ENCODE peak calls at places on chromosome 7, in five cellular contexts. L is vagina, U is left lung, A is pancreas, F is NCI-H1436 treated with DMSO at 0.1 percent for 48 hours. G is an unnamed sample.

GRCh38 chr7:81066797-81067196 is 147.9 kb upstream of the SEMA3C start:
- DNase-seq in L (no peak), U (no peak), A (no peak), F (no peak), G (no peak)

GRCh38 chr7:738723-739454 is 11.8 kb upstream of the PRKAR1B start:
- DNase-seq in L (no peak), U (peak; percentile 72), A (no peak), F (no peak), G (no peak)

GRCh38 chr7:118312051-118312450 is 87.5 kb downstream of the ANKRD7 start:
- DNase-seq in L (no peak), U (no peak), A (no peak), F (no peak), G (no peak)

GRCh38 chr7:135486258-135486657 is 23.6 kb downstream of the CNOT4 start:
- DNase-seq in L (no peak), U (no peak), A (no peak), F (no peak), G (no peak)

GRCh38 chr7:128030999-128031681 is at the start of gene LRRC4:
- DNase-seq in L (no peak), U (peak; percentile 90), A (no peak), F (no peak), G (no peak)

GRCh38 chr7:81618400-81619014 is 151.3 kb downstream of the HGF start:
- DNase-seq in L (no peak), U (no peak), A (no peak), F (no peak), G (no peak)

GRCh38 chr7:129853661-129854268 is 99.0 kb downstream of the UBE2H start:
- DNase-seq in L (no peak), U (no peak), A (no peak), F (no peak), G (no peak)

GRCh38 chr7:143073556-143073955 is 21.4 kb downstream of the OR6V1 start:
- DNase-seq in L (no peak), U (no peak), A (no peak), F (no peak), G (no peak)

GRCh38 chr7:84701524-84702306 is 485.1 kb downstream of the SEMA3D start:
- DNase-seq in L (no peak), U (no peak), A (no peak), F (no peak), G (no peak)

GRCh38 chr7:37408241-37408884 is 40.3 kb downstream of the ELMO1 start:
- DNase-seq in L (no peak), U (no peak), A (no peak), F (no peak), G (no peak)

GRCh38 chr7:69246758-69247157 is 351.5 kb upstream of the AUTS2 start:
- DNase-seq in L (no peak), U (no peak), A (no peak), F (no peak), G (no peak)

GRCh38 chr7:27174077-27175004 is at the start of gene HOXA10:
- DNase-seq in L (no peak), U (no peak), A (no peak), F (no peak), G (no peak)

GRCh38 chr7:50837965-50838364 is 55.3 kb upstream of the GRB10 start:
- DNase-seq in L (no peak), U (no peak), A (no peak), F (no peak), G (no peak)

GRCh38 chr7:52114509-52114908 is 797.9 kb upstream of the COBL start:
- DNase-seq in L (no peak), U (no peak), A (no peak), F (no peak), G (no peak)

GRCh38 chr7:123533929-123534382 is 439 bp downstream of the IQUB start:
- DNase-seq in L (no peak), U (no peak), A (no peak), F (no peak), G (no peak)

GRCh38 chr7:27997188-27997707 is 183.3 kb downstream of the JAZF1 start:
- DNase-seq in L (no peak), U (no peak), A (no peak), F (no peak), G (no peak)

GRCh38 chr7:74684921-74685320 is 27.4 kb downstream of the GTF2I start:
- DNase-seq in L (no peak), U (no peak), A (no peak), F (no peak), G (no peak)

GRCh38 chr7:26990268-26990667 is 105.5 kb downstream of the HOXA1 start:
- DNase-seq in L (no peak), U (no peak), A (no peak), F (no peak), G (no peak)

GRCh38 chr7:29127527-29127926 is 18.8 kb downstream of the CPVL start:
- DNase-seq in L (no peak), U (no peak), A (no peak), F (no peak), G (no peak)

GRCh38 chr7:42272793-42273665 is 36.0 kb upstream of the GLI3 start:
- DNase-seq in L (no peak), U (no peak), A (no peak), F (no peak), G (no peak)

GRCh38 chr7:22723642-22724041 is 3.4 kb upstream of the IL6 start:
- DNase-seq in L (no peak), U (no peak), A (no peak), F (no peak), G (no peak)

GRCh38 chr7:107924841-107925490 is 34.0 kb downstream of the DLD start:
- DNase-seq in L (no peak), U (no peak), A (no peak), F (no peak), G (no peak)

GRCh38 chr7:151687523-151688235 is 168.0 kb upstream of the RHEB start:
- DNase-seq in L (no peak), U (peak; percentile 83), A (peak; percentile 60), F (no peak), G (no peak)

GRCh38 chr7:137091396-137091795 is 222.9 kb downstream of the CHRM2 start:
- DNase-seq in L (no peak), U (no peak), A (no peak), F (no peak), G (no peak)

GRCh38 chr7:104160375-104160774 is 47.4 kb downstream of the ORC5 start:
- DNase-seq in L (no peak), U (no peak), A (no peak), F (no peak), G (no peak)

GRCh38 chr7:152574892-152575511 is 100.9 kb downstream of the XRCC2 start:
- DNase-seq in L (no peak), U (no peak), A (no peak), F (no peak), G (no peak)

GRCh38 chr7:97971120-97971989 is 18.6 kb downstream of the OCM2 start:
- DNase-seq in L (no peak), U (no peak), A (peak; percentile 53), F (no peak), G (no peak)

GRCh38 chr7:101486056-101486763 is 123.5 kb downstream of the COL26A1 start:
- DNase-seq in L (no peak), U (no peak), A (no peak), F (no peak), G (no peak)

GRCh38 chr7:24826662-24827020 is 69.4 kb upstream of the GSDME start:
- DNase-seq in L (no peak), U (no peak), A (no peak), F (no peak), G (no peak)

GRCh38 chr7:95246935-95247370 is 77.4 kb downstream of the PON1 start:
- DNase-seq in L (no peak), U (no peak), A (peak; percentile 56), F (peak; percentile 49), G (no peak)

GRCh38 chr7:43509906-43510305 is 73.0 kb upstream of the STK17A start:
- DNase-seq in L (no peak), U (no peak), A (no peak), F (no peak), G (no peak)

GRCh38 chr7:69412331-69413146 is 185.7 kb upstream of the AUTS2 start:
- DNase-seq in L (no peak), U (no peak), A (no peak), F (no peak), G (no peak)

GRCh38 chr7:15219758-15220157 is 317.2 kb upstream of the DGKB start:
- DNase-seq in L (no peak), U (no peak), A (no peak), F (no peak), G (no peak)

GRCh38 chr7:13257661-13258060 is 570.2 kb downstream of the ARL4A start:
- DNase-seq in L (no peak), U (no peak), A (no peak), F (no peak), G (no peak)

GRCh38 chr7:144384555-144385245 is 18.8 kb downstream of the NOBOX start:
- DNase-seq in L (peak; percentile 58), U (no peak), A (no peak), F (no peak), G (no peak)

GRCh38 chr7:74084722-74085578 is 1.3 kb downstream of the LIMK1 start:
- DNase-seq in L (no peak), U (no peak), A (peak; percentile 23), F (no peak), G (no peak)

GRCh38 chr7:64574481-64575159 is 11.7 kb upstream of the ZNF680 start:
- DNase-seq in L (no peak), U (no peak), A (peak; percentile 31), F (no peak), G (no peak)

GRCh38 chr7:97971990-97972943 is 17.7 kb downstream of the OCM2 start:
- DNase-seq in L (no peak), U (peak; percentile 96), A (peak; percentile 87), F (no peak), G (peak; percentile 71)

GRCh38 chr7:55432937-55433784 is 68.0 kb downstream of the LANCL2 start:
- DNase-seq in L (no peak), U (no peak), A (no peak), F (no peak), G (no peak)